ENCODE peak calls at places on chromosomes 16 and 17, in ten cellular contexts. V is CD4-positive, CD25-positive, alpha-beta regulatory T cell; R is activated CD8-positive, alpha-beta memory T cell treated with anti-CD3 and anti-CD28 coated beads for 48 hours; T is stimulated activated CD4-positive, alpha-beta T cell treated with anti-CD3 and anti-CD28 coated beads, Interleukin-4, amount 100 ng/mL, for 48 hours; P is A172; A is activated effector memory CD4-positive, alpha-beta T cell treated with Interleukin-2 at 50 U/mL for 16 hours; F is frontal cortex; E is naive thymus-derived CD8-positive, alpha-beta T cell; H is cardiac muscle cell; D is HFF-Myc. X is an unnamed sample.
A peak's percentile ranks its signal among the peaks of the same experiment; 100 is the strongest.

GRCh38 chr17:68290268-68290954 is 516 bp downstream of the SLC16A6 start:
- DNase-seq in F (peak; percentile 32), D (no peak), V (peak; percentile 56), E (peak; percentile 76), T (peak; percentile 47), P (no peak), A (peak; percentile 53), R (peak; percentile 41), H (no peak), X (peak; percentile 47)

GRCh38 chr17:45294506-45294905 is 22.3 kb downstream of the MAP3K14 start:
- DNase-seq in R (no peak), P (peak; percentile 88), E (no peak), A (no peak), T (no peak), D (no peak), H (peak; percentile 93), V (no peak), F (no peak), X (no peak)

GRCh38 chr17:77427471-77427991 is 286.8 kb downstream of the SEC14L1 start:
- DNase-seq in H (peak; percentile 83), A (no peak), F (no peak), E (no peak), V (no peak), T (no peak), R (no peak), D (no peak), P (peak; percentile 91), X (no peak)

GRCh38 chr16:87963400-87963799 is 12.2 kb downstream of the BANP start:
- DNase-seq in D (peak; percentile 64), E (peak; percentile 32), H (peak; percentile 84), T (peak; percentile 74), P (peak; percentile 89), V (peak; percentile 76), R (peak; percentile 38), A (peak; percentile 32), F (no peak), X (peak; percentile 43)

GRCh38 chr17:22409160-22409751 is 716.9 kb downstream of the KCNJ18 start:
- DNase-seq in P (no peak), D (no peak), E (no peak), T (no peak), H (no peak), F (no peak), V (no peak), R (no peak), A (no peak), X (no peak)

GRCh38 chr16:1991135-1991551 is 1.4 kb downstream of the SYNGR3 start:
- DNase-seq in V (peak; percentile 56), R (peak; percentile 38), H (no peak), F (no peak), D (no peak), E (no peak), T (no peak), A (peak; percentile 33), P (no peak), X (no peak)

GRCh38 chr16:84471316-84471715 is 33.1 kb downstream of the MEAK7 start:
- DNase-seq in E (no peak), P (no peak), D (no peak), F (no peak), R (no peak), A (no peak), V (no peak), T (no peak), H (no peak), X (no peak)

GRCh38 chr16:54143934-54144333 is 142.7 kb downstream of the IRX3 start:
- DNase-seq in E (no peak), P (no peak), F (no peak), V (no peak), A (no peak), H (no peak), T (no peak), R (no peak), D (no peak), X (no peak)

GRCh38 chr17:75267403-75268232 is 3.4 kb downstream of the MIF4GD start:
- DNase-seq in E (no peak), F (no peak), A (no peak), T (no peak), H (no peak), P (no peak), D (no peak), V (no peak), R (no peak), X (no peak)

GRCh38 chr17:2056221-2057129 is 1.6 kb downstream of the HIC1 start:
- DNase-seq in D (no peak), H (peak; percentile 73), A (peak; percentile 53), V (peak; percentile 73), P (no peak), R (no peak), E (peak; percentile 53), F (no peak), T (no peak), X (peak; percentile 62)

GRCh38 chr17:79834575-79835469 is 4.4 kb downstream of the CBX4 start:
- DNase-seq in V (peak; percentile 40), R (no peak), A (no peak), D (no peak), H (peak; percentile 15), T (no peak), P (no peak), F (no peak), E (peak; percentile 67), X (peak; percentile 36)

GRCh38 chr17:2060681-2061440 is 6.0 kb downstream of the HIC1 start:
- DNase-seq in F (no peak), D (no peak), A (no peak), R (no peak), P (no peak), T (no peak), V (no peak), E (no peak), H (peak; percentile 58), X (no peak)

GRCh38 chr17:5522476-5522875 is 36.1 kb downstream of the MIS12 start:
- DNase-seq in H (no peak), E (no peak), F (no peak), D (no peak), P (no peak), T (no peak), A (no peak), R (no peak), V (no peak), X (no peak)

GRCh38 chr17:46154151-46154816 is 38.9 kb downstream of the KANSL1 start:
- DNase-seq in D (peak; percentile 37), V (peak; percentile 50), T (peak; percentile 20), P (peak; percentile 44), R (no peak), F (no peak), A (no peak), H (no peak), E (no peak), X (no peak)

GRCh38 chr17:42399121-42399520 is 10.9 kb upstream of the STAT3 start:
- DNase-seq in V (no peak), T (no peak), H (no peak), E (no peak), D (no peak), A (no peak), R (no peak), P (no peak), F (no peak), X (no peak)

GRCh38 chr16:1580956-1581355 is 30.9 kb downstream of the IFT140 start:
- DNase-seq in F (no peak), T (no peak), R (no peak), A (no peak), P (no peak), E (no peak), V (no peak), H (no peak), D (no peak), X (no peak)

GRCh38 chr17:41959030-41959335 is 7.6 kb upstream of the CNP start:
- DNase-seq in V (no peak), F (no peak), H (peak; percentile 39), E (no peak), T (no peak), R (no peak), A (no peak), P (no peak), D (no peak), X (no peak)

GRCh38 chr16:48897698-48898205 is 287.8 kb upstream of the N4BP1 start:
- DNase-seq in F (no peak), P (no peak), R (no peak), H (no peak), E (no peak), A (no peak), V (no peak), T (no peak), D (no peak), X (no peak)

GRCh38 chr17:72479113-72479512 is 358.3 kb downstream of the SOX9 start:
- DNase-seq in F (no peak), R (no peak), T (no peak), E (no peak), D (no peak), H (no peak), A (no peak), P (no peak), V (no peak), X (no peak)

GRCh38 chr17:20116683-20117309 is 107.6 kb downstream of the SPECC1 start:
- DNase-seq in H (peak; percentile 65), E (peak; percentile 54), R (no peak), F (no peak), A (peak; percentile 17), P (peak; percentile 68), T (peak; percentile 50), V (peak; percentile 65), D (peak; percentile 15), X (peak; percentile 22)

GRCh38 chr16:80569440-80570105 is 28.8 kb downstream of the DYNLRB2 start:
- DNase-seq in F (no peak), A (peak; percentile 39), V (peak; percentile 75), T (peak; percentile 75), P (peak; percentile 89), H (peak; percentile 52), D (no peak), R (peak; percentile 59), E (no peak), X (peak; percentile 76)

GRCh38 chr16:11035096-11035495 is 90.7 kb downstream of the CLEC16A start:
- DNase-seq in D (no peak), H (no peak), F (no peak), P (no peak), A (no peak), R (no peak), E (no peak), T (no peak), V (no peak), X (no peak)

X was measured in activated T-helper 2 cell treated with anti-CD3 and anti-CD28 coated beads, Interferon-gamma antibody, Interleukin-2, Interleukin-4, amounts not matched to agents 10 μg/mL and 5 μg/mL and 100 μg/mL, durations not matched to agents 14 hours and 24 hours and 36 hours.